ENCODE peak calls at places on chromosomes 5 and 9, in seven cellular contexts. Q, V, Z, G, T, A and H are unnamed samples.
A peak's percentile ranks its signal among the peaks of the same experiment; 100 is the strongest.

GRCh38 chr9:21455320-21455719 is 15.1 kb downstream of the IFNA1 start:
- DNase-seq in Q (no peak), V (no peak), Z (peak; percentile 74), G (peak; percentile 50), T (no peak), A (no peak), H (peak; percentile 27)

GRCh38 chr5:119435436-119436132 is 16.7 kb upstream of the HSD17B4 start:
- DNase-seq in Q (no peak), V (no peak), Z (peak; percentile 86), G (peak; percentile 15), T (no peak), A (peak; percentile 69), H (no peak)

GRCh38 chr5:150073086-150073625 is 13.2 kb downstream of the CSF1R start:
- DNase-seq in Q (no peak), V (no peak), Z (no peak), G (no peak), T (peak; percentile 3), A (no peak), H (no peak)

GRCh38 chr9:15142903-15143534 is 164.0 kb downstream of the TTC39B start:
- DNase-seq in Q (peak; percentile 41), V (no peak), Z (peak; percentile 86), G (peak; percentile 31), T (no peak), A (no peak), H (peak; percentile 63)

GRCh38 chr5:165559645-165560044 is 2054.2 kb downstream of the MAT2B start:
- DNase-seq in Q (no peak), V (no peak), Z (no peak), G (no peak), T (no peak), A (no peak), H (no peak)

GRCh38 chr9:128007566-128008138 is 26.9 kb upstream of the EEIG1 start:
- DNase-seq in Q (no peak), V (no peak), Z (no peak), G (peak; percentile 41), T (no peak), A (peak; percentile 84), H (no peak)

GRCh38 chr9:120868676-120869359 is 8.2 kb downstream of the PHF19 start:
- DNase-seq in Q (peak; percentile 93), V (peak; percentile 89), Z (peak; percentile 99), G (peak; percentile 92), T (peak; percentile 87), A (peak; percentile 99), H (peak; percentile 57)

GRCh38 chr9:90827181-90827866 is 25.7 kb downstream of the SYK start:
- DNase-seq in Q (no peak), V (no peak), Z (no peak), G (no peak), T (no peak), A (no peak), H (no peak)

GRCh38 chr5:72478684-72479083 is 28.5 kb downstream of the ZNF366 start:
- DNase-seq in Q (no peak), V (peak; percentile 17), Z (no peak), G (peak; percentile 44), T (no peak), A (no peak), H (no peak)

GRCh38 chr5:66840527-66841013 is 244.4 kb downstream of the MAST4 start:
- DNase-seq in Q (no peak), V (no peak), Z (no peak), G (no peak), T (no peak), A (no peak), H (no peak)

GRCh38 chr5:151758430-151759241 is at the start of gene ATOX1:
- DNase-seq in Q (peak; percentile 91), V (peak; percentile 91), Z (peak; percentile 95), G (peak; percentile 93), T (peak; percentile 90), A (peak; percentile 89), H (peak; percentile 99)

GRCh38 chr9:78927099-78927940 is 630.4 kb downstream of the PSAT1 start:
- DNase-seq in Q (no peak), V (no peak), Z (no peak), G (no peak), T (no peak), A (no peak), H (no peak)

GRCh38 chr5:180126716-180127681 is 55.4 kb upstream of the RNF130 start:
- DNase-seq in Q (no peak), V (peak; percentile 70), Z (peak; percentile 57), G (no peak), T (peak; percentile 85), A (peak; percentile 17), H (peak; percentile 69)

GRCh38 chr5:64163135-64163534 is 2.5 kb upstream of the RNF180 start:
- DNase-seq in Q (no peak), V (no peak), Z (no peak), G (no peak), T (no peak), A (no peak), H (no peak)

GRCh38 chr5:133321833-133322420 is 270.1 kb downstream of the HSPA4 start:
- DNase-seq in Q (no peak), V (no peak), Z (no peak), G (no peak), T (no peak), A (peak; percentile 7), H (no peak)

GRCh38 chr5:7377761-7378160 is 18.2 kb upstream of the ADCY2 start:
- DNase-seq in Q (no peak), V (no peak), Z (no peak), G (no peak), T (no peak), A (no peak), H (no peak)

GRCh38 chr5:181173420-181174342 is 26.3 kb downstream of the OR2V2 start:
- DNase-seq in Q (no peak), V (no peak), Z (peak; percentile 92), G (no peak), T (no peak), A (peak; percentile 68), H (no peak)

GRCh38 chr9:102101723-102102122 is 363.3 kb upstream of the GRIN3A start:
- DNase-seq in Q (no peak), V (no peak), Z (no peak), G (no peak), T (no peak), A (no peak), H (no peak)

GRCh38 chr9:86487222-86487841 is 133.1 kb upstream of the TUT7 start:
- DNase-seq in Q (peak; percentile 47), V (peak; percentile 12), Z (peak; percentile 74), G (peak; percentile 60), T (no peak), A (no peak), H (peak; percentile 49)

GRCh38 chr5:149529463-149529862 is 21.8 kb downstream of the CSNK1A1 start:
- DNase-seq in Q (no peak), V (no peak), Z (no peak), G (no peak), T (no peak), A (no peak), H (no peak)

GRCh38 chr5:73469878-73470277 is 21.3 kb upstream of the FOXD1 start:
- DNase-seq in Q (no peak), V (no peak), Z (no peak), G (no peak), T (no peak), A (no peak), H (no peak)

GRCh38 chr5:67416133-67416937 is 219.7 kb upstream of the CD180 start:
- DNase-seq in Q (peak; percentile 31), V (no peak), Z (peak; percentile 36), G (no peak), T (no peak), A (no peak), H (no peak)